ENCODE peak calls at places on chromosomes 4 and X, in four cellular contexts. K is colonic mucosa, A is A673, T is WERI-Rb-1. Q is an unnamed sample.
A peak's percentile ranks its signal among the peaks of the same experiment; 100 is the strongest.

GRCh38 chrX:46574941-46575381 is 1.4 kb downstream of the CHST7 start:
- DNase-seq in A (peak; percentile 19), K (no peak), T (peak; percentile 18), Q (peak; percentile 61)

GRCh38 chr4:61886180-61886579 is 686.1 kb downstream of the ADGRL3 start:
- DNase-seq in T (no peak), A (no peak), K (no peak), Q (no peak)

GRCh38 chr4:88163286-88163685 is 4.8 kb upstream of the ABCG2 start:
- DNase-seq in A (no peak), T (no peak), K (no peak), Q (no peak)

GRCh38 chr4:23324291-23324690 is 565.6 kb downstream of the PPARGC1A start:
- DNase-seq in T (no peak), A (no peak), K (no peak), Q (no peak)

GRCh38 chr4:86847576-86847975 is 1.6 kb downstream of the SLC10A6 start:
- DNase-seq in T (no peak), K (no peak), A (no peak), Q (no peak)

GRCh38 chr4:12507868-12508481 is 976.2 kb downstream of the RAB28 start:
- DNase-seq in T (no peak), K (no peak), A (no peak), Q (no peak)

GRCh38 chrX:72002886-72003285 is 92.2 kb downstream of the NHSL2 start:
- DNase-seq in T (no peak), A (peak; percentile 44), K (no peak), Q (no peak)

GRCh38 chr4:6378493-6379445 is 93.6 kb downstream of the PPP2R2C start:
- DNase-seq in A (no peak), K (no peak), T (no peak), Q (peak; percentile 24)

GRCh38 chr4:167885071-167885470 is 207.3 kb upstream of the ANXA10 start:
- DNase-seq in A (no peak), T (no peak), K (no peak), Q (no peak)

GRCh38 chr4:4437798-4438470 is 51.0 kb downstream of the NSG1 start:
- DNase-seq in T (no peak), K (no peak), A (no peak), Q (no peak)

GRCh38 chrX:119756926-119757635 is 1.3 kb upstream of the SOWAHD start:
- DNase-seq in T (no peak), K (no peak), A (no peak), Q (no peak)

GRCh38 chrX:9873952-9874351 is 87.7 kb downstream of the SHROOM2 start:
- DNase-seq in T (peak; percentile 69), A (peak; percentile 69), K (peak; percentile 31), Q (peak; percentile 59)

GRCh38 chr4:161208564-161208963 is 955.2 kb downstream of the FSTL5 start:
- DNase-seq in T (no peak), A (no peak), K (no peak), Q (no peak)

GRCh38 chrX:129755779-129756650 is 17.2 kb downstream of the XPNPEP2 start:
- DNase-seq in A (no peak), T (peak; percentile 30), K (no peak), Q (no peak)

DNA sequence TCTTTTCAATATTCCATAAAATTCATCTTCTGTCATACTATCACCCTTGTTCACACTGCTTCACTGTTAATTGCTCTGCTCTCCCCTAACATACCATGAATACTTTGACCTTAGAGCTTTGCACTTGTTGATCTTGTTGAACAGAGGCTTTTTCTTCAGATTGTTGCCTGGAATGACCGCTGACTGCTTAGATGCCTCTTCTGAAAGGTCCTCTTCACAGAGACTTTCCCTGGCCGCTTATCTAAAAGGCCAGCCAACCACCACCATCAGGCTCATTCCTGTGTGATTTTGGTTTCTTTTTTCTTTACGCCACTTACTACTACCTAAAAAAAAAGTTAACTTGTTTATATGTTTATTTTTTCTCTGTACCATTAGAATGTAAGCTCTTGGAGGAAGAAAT is 667.7 kb downstream of the STPG2 start:
- DNase-seq in T (no peak), K (no peak), A (no peak), Q (no peak)
- H3K27ac ChIP-seq in T (no peak overlapping the region), K (no peak overlapping the region), A (no peak overlapping the region), Q (no peak overlapping the region)

GRCh38 chrX:15856580-15856979 is 2.0 kb upstream of the AP1S2 start:
- DNase-seq in K (no peak), T (no peak), A (no peak), Q (no peak)
- H3K4me3 ChIP-seq in K (no peak overlapping the region), T (no peak overlapping the region), A (no peak overlapping the region), Q (no peak overlapping the region)

GRCh38 chr4:124948976-124949597 is 236.6 kb upstream of the ANKRD50 start:
- DNase-seq in K (no peak), T (no peak), A (no peak), Q (no peak)
- H3K27ac ChIP-seq in K (no peak overlapping the region), T (no peak overlapping the region), A (no peak overlapping the region), Q (no peak overlapping the region)

GRCh38 chr4:110631582-110632505 is 9.0 kb upstream of the PITX2 start:
- DNase-seq in A (peak; percentile 92), T (peak; percentile 87), K (peak; percentile 78), Q (peak; percentile 77)

GRCh38 chr4:110629214-110629754 is 6.4 kb upstream of the PITX2 start:
- DNase-seq in K (no peak), A (no peak), T (no peak), Q (no peak)

GRCh38 chr4:110632506-110633357 is 9.9 kb upstream of the PITX2 start:
- DNase-seq in A (no peak), T (no peak), K (no peak), Q (no peak)

GRCh38 chr4:110629780-110630500 is 7.1 kb upstream of the PITX2 start:
- DNase-seq in K (no peak), T (no peak), A (no peak), Q (no peak)

DNA sequence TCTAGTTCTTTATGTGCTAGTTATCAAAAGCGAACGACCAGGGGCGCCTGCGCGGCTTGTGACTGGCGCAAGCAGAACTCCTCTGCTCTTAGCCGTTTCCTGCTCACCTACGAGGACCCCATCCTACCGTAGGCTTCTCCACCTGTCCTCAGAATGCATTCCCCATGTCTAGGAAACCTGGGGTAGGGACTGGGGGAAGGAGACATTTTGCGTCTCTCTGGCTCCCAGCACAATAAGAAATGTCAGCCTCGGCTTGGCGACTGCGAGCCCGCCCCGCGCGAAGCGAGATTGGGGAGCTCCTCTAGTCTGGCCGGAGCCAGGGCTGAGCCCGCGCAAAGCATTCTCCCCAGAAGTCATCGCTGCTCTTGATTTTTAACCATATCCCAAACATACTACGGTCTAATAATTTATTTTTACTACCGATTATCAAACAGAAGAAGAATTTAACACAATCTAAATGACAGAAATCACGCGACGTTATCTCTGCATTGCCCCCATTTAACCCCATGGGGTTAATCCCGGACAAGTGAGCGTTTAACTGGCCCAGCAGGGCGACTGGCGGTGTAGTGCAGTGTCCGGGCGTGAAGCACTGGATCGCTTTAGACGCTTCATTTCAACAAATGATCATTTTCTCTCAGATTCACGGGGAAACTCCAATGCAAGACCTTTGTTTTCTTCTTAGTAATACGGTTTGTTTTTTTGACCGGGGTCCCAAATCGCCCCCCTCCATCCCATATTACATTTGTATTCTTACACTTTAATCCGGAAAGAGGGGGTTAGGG is 7.9 kb upstream of the PITX2 start:
- DNase-seq in A (no peak), K (no peak), T (no peak), Q (no peak)
- H3K4me3 ChIP-seq in A (no peak overlapping the region), K (no peak overlapping the region), T (peak overlapping the region; percentile 15), Q (no peak overlapping the region)

DNA sequence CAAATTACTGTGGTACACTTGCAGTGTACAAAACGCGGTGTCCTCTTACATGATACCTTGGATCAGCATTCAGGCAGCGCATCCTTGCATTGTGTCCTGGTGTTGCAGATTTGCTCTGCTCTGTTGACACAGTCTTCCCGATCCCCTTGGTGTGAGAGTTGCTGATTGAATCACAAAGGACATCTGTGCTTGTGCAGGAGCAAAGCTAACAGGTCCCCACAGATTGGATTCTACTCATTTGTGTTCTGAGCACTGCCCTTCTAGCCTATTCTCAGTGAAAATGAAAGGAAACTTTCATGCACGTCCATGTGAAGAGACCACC is 171.4 kb downstream of the FRMPD4 start:
- DNase-seq in T (no peak), A (no peak), K (no peak), Q (no peak)
- H3K27ac ChIP-seq in T (no peak overlapping the region), A (no peak overlapping the region), K (no peak overlapping the region), Q (no peak overlapping the region)

DNA sequence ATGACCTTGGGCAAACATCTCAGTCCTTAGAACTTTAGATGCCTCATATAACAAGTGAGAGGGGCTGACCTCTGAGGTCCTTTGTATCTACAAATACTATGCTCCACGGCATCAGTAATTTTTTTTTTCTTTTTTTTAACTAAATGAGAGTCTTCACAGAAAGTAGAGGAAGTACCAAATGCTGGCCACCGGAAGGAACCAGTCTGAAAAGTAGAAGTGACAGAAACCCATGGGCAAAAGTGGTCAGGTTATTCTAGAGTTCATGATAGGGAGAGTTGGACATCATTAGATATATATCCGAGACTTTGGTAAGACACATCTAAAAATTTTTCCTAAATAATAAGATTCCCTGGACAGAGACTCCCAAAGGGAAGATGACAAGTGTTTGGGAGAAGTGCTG is 53.7 kb downstream of the COQ2 start:
- DNase-seq in A (no peak), K (no peak), T (no peak), Q (no peak)
- H3K4me3 ChIP-seq in A (no peak overlapping the region), K (no peak overlapping the region), T (no peak overlapping the region), Q (no peak overlapping the region)

GRCh38 chrX:77009691-77010090 is 437.5 kb upstream of the FGF16 start:
- DNase-seq in K (no peak), A (no peak), T (no peak), Q (no peak)

GRCh38 chrX:77017093-77017492 is 430.1 kb upstream of the FGF16 start:
- DNase-seq in A (no peak), K (no peak), T (no peak), Q (no peak)

GRCh38 chrX:77014655-77015377 is 432.4 kb upstream of the FGF16 start:
- DNase-seq in A (peak; percentile 25), T (no peak), K (no peak), Q (no peak)
- H3K27ac ChIP-seq in A (no peak overlapping the region), T (no peak overlapping the region), K (no peak overlapping the region), Q (no peak overlapping the region)

DNA sequence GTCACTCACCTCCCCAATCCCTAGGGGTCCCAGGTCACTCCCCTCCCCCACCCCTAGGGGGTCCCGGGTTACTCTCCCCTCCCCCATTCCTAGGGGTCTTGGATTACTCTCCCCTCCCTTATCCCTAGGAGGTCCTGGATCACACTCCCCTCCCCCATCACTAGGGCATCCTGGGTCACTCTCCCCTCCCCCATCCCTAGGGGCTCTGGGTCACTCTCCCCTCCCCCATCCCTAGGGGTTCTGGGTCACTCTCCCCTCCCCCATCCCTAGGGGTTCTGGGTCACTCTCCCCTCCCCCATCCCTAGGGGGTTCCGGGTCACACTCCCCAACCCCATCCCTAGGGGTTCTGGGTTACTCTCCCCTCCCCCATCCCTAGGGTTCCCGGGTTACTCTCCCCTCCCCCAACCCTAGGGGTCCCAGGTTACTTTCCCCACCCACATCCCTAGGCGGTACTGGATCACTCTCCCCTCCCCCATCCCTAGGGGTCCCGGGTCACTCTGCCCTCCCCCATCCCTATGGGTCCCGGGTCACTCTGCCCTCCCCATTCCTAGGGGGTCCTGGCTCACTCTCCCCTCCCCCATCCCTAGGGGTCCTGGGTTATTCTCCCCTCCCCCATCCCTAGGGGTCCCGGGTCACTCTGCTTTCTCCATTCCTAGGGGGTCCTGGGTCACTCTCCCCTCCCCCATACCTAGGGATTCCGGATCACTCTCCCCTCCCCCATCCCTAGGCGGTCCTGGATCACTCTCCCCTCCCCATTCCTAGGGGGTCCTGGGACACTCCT is 2.1 kb downstream of the ASMTL start:
- DNase-seq in A (no peak), K (no peak), T (peak; percentile 7), Q (no peak)
- H3K4me3 ChIP-seq in A (no peak overlapping the region), K (no peak overlapping the region), T (no peak overlapping the region), Q (no peak overlapping the region)